ENCODE peak calls at places on chromosomes 1 and 21, in five cellular contexts. One of them, this sample, is unnamed. For H3K4me1 and H3K9me3, the result is how much of the 10 kb centered on the place peaks cover.

GRCh38 chr1:32111040-32111628 is 3.3 kb downstream of the KPNA6 start:
- DNase-seq in A673: no peak
- DNase-seq in uterus: no peak
- DNase-seq in CD8-positive, alpha-beta memory T cell: no peak
- DNase-seq in right atrium auricular region: no peak
- DNase-seq in this sample: no peak

GRCh38 chr1:69524010-69524409 is 43.7 kb upstream of the LRRC7 start:
- DNase-seq in right atrium auricular region: no peak
- DNase-seq in CD8-positive, alpha-beta memory T cell: no peak
- DNase-seq in uterus: no peak
- DNase-seq in A673: no peak
- DNase-seq in this sample: no peak

GRCh38 chr1:196400478-196401453 is 207.5 kb downstream of the KCNT2 start:
- DNase-seq in CD8-positive, alpha-beta memory T cell: no peak
- DNase-seq in uterus: no peak
- DNase-seq in A673: no peak
- DNase-seq in right atrium auricular region: peak
- DNase-seq in this sample: no peak

GRCh38 chr21:37994211-37994610 is 78.0 kb upstream of the KCNJ6 start:
- DNase-seq in uterus: no peak
- DNase-seq in CD8-positive, alpha-beta memory T cell: no peak
- DNase-seq in right atrium auricular region: no peak
- DNase-seq in A673: no peak
- DNase-seq in this sample: no peak

GRCh38 chr1:4594286-4594991 is 60.0 kb upstream of the AJAP1 start:
- DNase-seq in CD8-positive, alpha-beta memory T cell: no peak
- DNase-seq in A673: no peak
- DNase-seq in right atrium auricular region: no peak
- DNase-seq in uterus: no peak
- DNase-seq in this sample: no peak

GRCh38 chr1:212781225-212781624 is 10.4 kb downstream of the NSL1 start:
- DNase-seq in right atrium auricular region: no peak
- DNase-seq in CD8-positive, alpha-beta memory T cell: no peak
- DNase-seq in A673: no peak
- DNase-seq in uterus: no peak
- DNase-seq in this sample: no peak

GRCh38 chr1:228149341-228150020 is at the start of gene GJC2:
- DNase-seq in uterus: peak
- DNase-seq in right atrium auricular region: no peak
- DNase-seq in A673: no peak
- DNase-seq in CD8-positive, alpha-beta memory T cell: no peak
- DNase-seq in this sample: peak

GRCh38 chr1:246971322-246971721 is 36.5 kb downstream of the ZNF695 start:
- DNase-seq in right atrium auricular region: no peak
- DNase-seq in CD8-positive, alpha-beta memory T cell: peak
- DNase-seq in A673: peak
- DNase-seq in uterus: peak
- DNase-seq in this sample: peak

GRCh38 chr1:10824821-10825540 is 28.5 kb upstream of the CASZ1 start:
- DNase-seq in right atrium auricular region: no peak
- DNase-seq in uterus: peak
- DNase-seq in A673: peak
- DNase-seq in CD8-positive, alpha-beta memory T cell: no peak
- DNase-seq in this sample: no peak

GRCh38 chr21:19900149-19900548 is 1098.1 kb upstream of the NCAM2 start:
- DNase-seq in right atrium auricular region: no peak
- DNase-seq in uterus: no peak
- DNase-seq in CD8-positive, alpha-beta memory T cell: no peak
- DNase-seq in A673: no peak
- DNase-seq in this sample: no peak

GRCh38 chr1:101506541-101507164 is 269.8 kb downstream of the S1PR1 start:
- DNase-seq in uterus: no peak
- DNase-seq in right atrium auricular region: no peak
- DNase-seq in A673: peak
- DNase-seq in CD8-positive, alpha-beta memory T cell: peak
- DNase-seq in this sample: peak

GRCh38 chr1:105317976-105318375 is 1568.3 kb downstream of the AMY1C start:
- DNase-seq in A673: no peak
- DNase-seq in uterus: no peak
- DNase-seq in CD8-positive, alpha-beta memory T cell: no peak
- DNase-seq in right atrium auricular region: no peak
- DNase-seq in this sample: no peak

GRCh38 chr1:225857256-225857655 is 24.9 kb downstream of the TMEM63A start:
- DNase-seq in uterus: no peak
- DNase-seq in right atrium auricular region: no peak
- DNase-seq in CD8-positive, alpha-beta memory T cell: no peak
- DNase-seq in A673: no peak
- DNase-seq in this sample: no peak

DNA sequence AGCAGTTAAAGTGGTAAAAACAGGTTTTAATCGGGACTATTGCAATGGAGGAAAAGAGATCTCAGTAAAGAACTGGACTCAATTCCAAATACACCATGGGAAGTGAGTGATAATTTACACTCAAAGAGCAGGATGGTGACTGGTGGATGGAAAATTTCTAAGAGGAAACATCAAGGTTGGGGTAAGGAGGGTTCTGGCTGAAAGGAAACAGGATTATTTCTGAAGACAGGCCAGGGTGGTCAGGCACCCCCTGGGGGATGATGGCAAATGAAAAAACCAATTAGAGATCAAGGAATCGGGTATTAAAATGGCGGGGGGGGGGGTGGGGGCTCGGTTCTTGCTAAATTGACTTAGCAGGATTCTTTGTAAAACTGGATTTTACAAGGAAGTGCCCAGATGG is 12.3 kb upstream of the HSD11B1 start:
- DNase-seq in A673: peak
- DNase-seq in CD8-positive, alpha-beta memory T cell: no peak
- DNase-seq in right atrium auricular region: no peak
- DNase-seq in uterus: no peak
- DNase-seq in this sample: no peak
- H3K27ac ChIP-seq in A673: peak
- H3K27ac ChIP-seq in CD8-positive, alpha-beta memory T cell: no peak
- H3K27ac ChIP-seq in right atrium auricular region: peak
- H3K27ac ChIP-seq in uterus: peak
- H3K27ac ChIP-seq in this sample: no peak

GRCh38 chr21:36555199-36555598 is 75.3 kb upstream of the CLDN14 start:
- DNase-seq in right atrium auricular region: no peak
- DNase-seq in CD8-positive, alpha-beta memory T cell: no peak
- DNase-seq in A673: no peak
- DNase-seq in uterus: peak
- DNase-seq in this sample: no peak

GRCh38 chr21:36554411-36555157 is 74.7 kb upstream of the CLDN14 start:
- DNase-seq in A673: no peak
- DNase-seq in CD8-positive, alpha-beta memory T cell: no peak
- DNase-seq in uterus: no peak
- DNase-seq in right atrium auricular region: no peak
- DNase-seq in this sample: no peak

GRCh38 chr21:36552458-36552800 is 72.5 kb upstream of the CLDN14 start:
- DNase-seq in A673: no peak
- DNase-seq in right atrium auricular region: no peak
- DNase-seq in uterus: no peak
- DNase-seq in CD8-positive, alpha-beta memory T cell: no peak
- DNase-seq in this sample: no peak

GRCh38 chr21:36551731-36552457 is 72.0 kb upstream of the CLDN14 start:
- DNase-seq in right atrium auricular region: no peak
- DNase-seq in A673: no peak
- DNase-seq in CD8-positive, alpha-beta memory T cell: no peak
- DNase-seq in uterus: no peak
- DNase-seq in this sample: no peak

GRCh38 chr21:36553406-36553805 is 73.5 kb upstream of the CLDN14 start:
- DNase-seq in CD8-positive, alpha-beta memory T cell: no peak
- DNase-seq in A673: no peak
- DNase-seq in uterus: no peak
- DNase-seq in right atrium auricular region: peak
- DNase-seq in this sample: no peak
- H3K4me1 ChIP-seq in CD8-positive, alpha-beta memory T cell: under half
- H3K4me1 ChIP-seq in A673: under half
- H3K4me1 ChIP-seq in uterus: under half
- H3K4me1 ChIP-seq in right atrium auricular region: under half
- H3K4me1 ChIP-seq in this sample: under half

DNA sequence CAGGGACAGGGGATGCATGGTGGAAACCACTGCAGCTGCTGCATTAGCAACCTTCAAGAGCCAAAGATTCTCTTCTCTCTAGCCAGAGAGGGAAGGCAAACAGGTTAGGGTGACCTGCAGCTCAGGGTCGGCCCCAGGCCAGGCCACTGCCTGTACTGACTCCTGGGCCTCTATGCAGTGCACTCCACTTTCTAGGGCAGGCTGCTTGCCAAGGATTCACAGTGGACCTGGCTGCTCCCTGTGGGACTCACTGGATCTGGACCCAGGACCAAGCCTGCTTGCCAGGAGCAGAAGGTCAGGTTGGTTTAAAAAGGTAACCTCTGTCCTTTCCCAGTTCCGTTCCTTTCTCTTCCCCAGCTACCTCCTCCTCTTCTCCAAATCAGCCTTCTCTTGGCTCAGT is 52.4 kb downstream of the HIVEP3 start:
- DNase-seq in uterus: no peak
- DNase-seq in right atrium auricular region: no peak
- DNase-seq in A673: no peak
- DNase-seq in CD8-positive, alpha-beta memory T cell: no peak
- DNase-seq in this sample: no peak
- H3K9me3 ChIP-seq in uterus: under half
- H3K9me3 ChIP-seq in right atrium auricular region: under half
- H3K9me3 ChIP-seq in A673: under half
- H3K9me3 ChIP-seq in CD8-positive, alpha-beta memory T cell: under half
- H3K9me3 ChIP-seq in this sample: under half

GRCh38 chr1:161099090-161099802 is 1.1 kb downstream of the KLHDC9 start:
- DNase-seq in CD8-positive, alpha-beta memory T cell: no peak
- DNase-seq in A673: no peak
- DNase-seq in uterus: no peak
- DNase-seq in right atrium auricular region: no peak
- DNase-seq in this sample: no peak
- H3K27ac ChIP-seq in CD8-positive, alpha-beta memory T cell: no peak
- H3K27ac ChIP-seq in A673: no peak
- H3K27ac ChIP-seq in uterus: peak
- H3K27ac ChIP-seq in right atrium auricular region: no peak
- H3K27ac ChIP-seq in this sample: no peak

GRCh38 chr21:43597052-43597451 is 62.2 kb downstream of the HSF2BP start:
- DNase-seq in A673: no peak
- DNase-seq in right atrium auricular region: no peak
- DNase-seq in uterus: no peak
- DNase-seq in CD8-positive, alpha-beta memory T cell: no peak
- DNase-seq in this sample: no peak
- H3K4me1 ChIP-seq in A673: under half
- H3K4me1 ChIP-seq in right atrium auricular region: under half
- H3K4me1 ChIP-seq in uterus: under half
- H3K4me1 ChIP-seq in CD8-positive, alpha-beta memory T cell: under half
- H3K4me1 ChIP-seq in this sample: under half

GRCh38 chr21:26655466-26655865 is 82.4 kb upstream of the CYYR1 start:
- DNase-seq in A673: no peak
- DNase-seq in CD8-positive, alpha-beta memory T cell: no peak
- DNase-seq in right atrium auricular region: no peak
- DNase-seq in uterus: no peak
- DNase-seq in this sample: no peak
- H3K9me3 ChIP-seq in A673: under half
- H3K9me3 ChIP-seq in CD8-positive, alpha-beta memory T cell: under half
- H3K9me3 ChIP-seq in right atrium auricular region: under half
- H3K9me3 ChIP-seq in uterus: under half
- H3K9me3 ChIP-seq in this sample: under half

DNA sequence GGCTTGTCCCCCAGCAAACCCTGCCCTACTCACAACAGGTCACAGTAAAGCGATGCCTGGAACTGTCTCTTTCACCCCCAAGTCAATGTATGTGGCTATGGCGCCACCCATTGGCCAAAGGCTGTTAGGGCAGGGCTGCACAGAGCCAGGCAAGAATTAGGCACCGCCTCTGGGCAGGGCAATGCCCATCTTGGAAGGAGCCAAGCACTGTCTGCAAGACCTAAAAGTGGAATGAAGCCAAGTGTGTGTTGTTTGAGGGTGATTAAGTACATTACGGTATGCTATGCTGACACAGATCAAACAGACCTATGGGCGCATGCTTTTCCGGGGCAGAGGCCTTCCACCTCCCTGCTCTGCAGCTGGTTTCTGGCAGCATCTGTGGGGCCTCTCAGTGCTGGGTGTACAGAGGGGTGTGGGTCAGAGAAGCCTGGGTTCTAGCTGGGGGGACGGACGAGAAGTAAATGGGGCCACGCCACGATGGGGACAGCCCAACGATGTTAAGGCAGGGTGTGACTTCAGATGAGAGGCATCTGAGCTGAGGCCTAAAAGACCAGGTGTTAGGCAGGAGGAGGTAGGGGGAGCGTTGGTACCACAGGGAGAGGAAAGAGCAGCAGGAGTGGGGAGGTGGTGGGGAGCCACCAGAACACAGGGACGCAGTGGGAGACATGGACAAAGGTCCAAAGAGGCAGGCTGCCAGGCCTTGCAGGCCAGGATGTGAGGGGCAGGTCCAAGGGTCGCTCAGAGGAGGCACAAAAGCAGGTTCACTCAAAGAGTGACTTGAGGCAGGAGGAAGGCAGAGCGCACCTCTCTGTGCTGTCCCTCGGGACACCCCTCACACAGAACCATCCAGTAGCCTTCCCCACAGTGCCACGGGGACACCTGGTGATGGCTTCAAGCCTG is 49.8 kb downstream of the ACOT7 start:
- DNase-seq in CD8-positive, alpha-beta memory T cell: peak
- DNase-seq in uterus: peak
- DNase-seq in A673: peak
- DNase-seq in right atrium auricular region: peak
- DNase-seq in this sample: peak
- H3K27ac ChIP-seq in CD8-positive, alpha-beta memory T cell: no peak
- H3K27ac ChIP-seq in uterus: no peak
- H3K27ac ChIP-seq in A673: no peak
- H3K27ac ChIP-seq in right atrium auricular region: no peak
- H3K27ac ChIP-seq in this sample: no peak

DNA sequence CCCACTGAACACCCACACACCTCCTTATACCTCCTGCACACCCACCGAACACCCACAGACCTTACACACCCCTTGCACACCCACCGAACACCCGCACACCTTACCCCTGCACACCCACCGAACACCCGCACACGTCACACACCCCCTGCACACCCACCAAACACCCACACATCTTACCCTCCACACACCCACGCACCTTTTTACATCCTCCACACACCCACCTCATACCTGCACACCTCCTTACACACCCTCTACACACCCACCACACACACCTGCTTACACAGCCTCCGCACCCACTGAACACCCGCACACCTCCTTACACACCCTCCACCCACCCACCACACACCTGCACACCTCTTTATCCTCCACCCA is 37.9 kb downstream of the COQ8A start:
- DNase-seq in uterus: no peak
- DNase-seq in A673: no peak
- DNase-seq in right atrium auricular region: no peak
- DNase-seq in CD8-positive, alpha-beta memory T cell: no peak
- DNase-seq in this sample: no peak
- H3K4me1 ChIP-seq in uterus: under half
- H3K4me1 ChIP-seq in A673: under half
- H3K4me1 ChIP-seq in right atrium auricular region: half or more
- H3K4me1 ChIP-seq in CD8-positive, alpha-beta memory T cell: under half
- H3K4me1 ChIP-seq in this sample: under half